ENCODE peak calls at places on chromosomes 11 and 22, in nine cellular contexts. R is ovary; L is heart right ventricle; D is mucosa of descending colon; K is SJCRH30; F is IMR-90; Q is GM23248; H is CD4-positive, CD25-positive, alpha-beta regulatory T cell; M is SK-N-SH. V is an unnamed sample. For H3K9me3, the result is how much of the 10 kb centered on the place peaks cover.

GRCh38 chr11:13216019-13217006 is 61.3 kb upstream of the BMAL1 start:
- DNase-seq in R (no peak), L (no peak), D (peak), K (peak), F (peak), Q (peak), H (no peak), M (no peak), V (peak)

GRCh38 chr11:45580399-45580798 is 85.0 kb downstream of the CHST1 start:
- DNase-seq in R (no peak), L (peak), D (no peak), K (peak), F (peak), Q (peak), H (no peak), M (no peak), V (peak)

GRCh38 chr11:112932593-112932992 is 28.6 kb upstream of the NCAM1 start:
- DNase-seq in R (peak), L (no peak), D (no peak), K (no peak), F (no peak), Q (no peak), H (no peak), M (no peak), V (no peak)

GRCh38 chr11:68014157-68014965 is 4.2 kb downstream of the ALDH3B1 start:
- DNase-seq in R (peak), L (no peak), D (peak), K (no peak), F (peak), Q (peak), H (no peak), M (no peak), V (no peak)

GRCh38 chr11:67281552-67282150 is 7.5 kb upstream of the ANKRD13D start:
- DNase-seq in R (peak), L (no peak), D (peak), K (no peak), F (no peak), Q (no peak), H (no peak), M (no peak), V (no peak)

GRCh38 chr11:66090288-66090687 is 20.2 kb downstream of the PACS1 start:
- DNase-seq in R (no peak), L (no peak), D (no peak), K (no peak), F (no peak), Q (no peak), H (no peak), M (no peak), V (no peak)

GRCh38 chr11:13314676-13315394 is 37.2 kb downstream of the BMAL1 start:
- DNase-seq in R (no peak), L (no peak), D (no peak), K (no peak), F (peak), Q (peak), H (no peak), M (no peak), V (no peak)

GRCh38 chr11:90594658-90595057 is 371.8 kb upstream of the CHORDC1 start:
- DNase-seq in R (no peak), L (peak), D (no peak), K (no peak), F (no peak), Q (no peak), H (no peak), M (peak), V (peak)

GRCh38 chr22:32994921-32995320 is 63.3 kb downstream of the SYN3 start:
- DNase-seq in R (no peak), L (no peak), D (no peak), K (no peak), F (no peak), Q (no peak), H (no peak), M (peak), V (no peak)

DNA sequence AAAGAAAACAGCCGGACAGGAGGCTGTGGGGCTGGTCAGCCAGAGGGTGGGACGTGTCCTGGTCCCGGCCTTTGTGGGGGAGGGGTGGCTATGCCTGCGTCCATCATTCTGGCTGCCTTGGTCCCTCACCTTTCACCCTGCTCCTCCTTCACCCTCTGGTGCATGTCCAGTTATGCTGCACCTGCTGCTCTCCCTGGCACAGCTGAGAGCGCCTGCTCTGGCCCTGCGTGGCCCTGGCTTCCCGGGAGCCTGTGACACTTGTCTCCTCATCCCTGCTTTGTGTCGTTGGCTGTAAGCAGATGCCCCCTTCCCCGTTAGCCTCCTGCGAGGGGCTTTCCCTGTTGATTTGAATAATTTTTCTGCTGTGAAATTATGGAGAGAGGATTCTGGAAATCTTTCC is 16.6 kb downstream of the PHRF1 start:
- DNase-seq in R (no peak), L (no peak), D (no peak), K (no peak), F (no peak), Q (no peak), H (no peak), M (no peak), V (no peak)
- H3K9me3 ChIP-seq in R (under half), L (under half), D (under half), K (under half), F (under half), Q (under half), H (under half), M (under half), V (under half)

DNA sequence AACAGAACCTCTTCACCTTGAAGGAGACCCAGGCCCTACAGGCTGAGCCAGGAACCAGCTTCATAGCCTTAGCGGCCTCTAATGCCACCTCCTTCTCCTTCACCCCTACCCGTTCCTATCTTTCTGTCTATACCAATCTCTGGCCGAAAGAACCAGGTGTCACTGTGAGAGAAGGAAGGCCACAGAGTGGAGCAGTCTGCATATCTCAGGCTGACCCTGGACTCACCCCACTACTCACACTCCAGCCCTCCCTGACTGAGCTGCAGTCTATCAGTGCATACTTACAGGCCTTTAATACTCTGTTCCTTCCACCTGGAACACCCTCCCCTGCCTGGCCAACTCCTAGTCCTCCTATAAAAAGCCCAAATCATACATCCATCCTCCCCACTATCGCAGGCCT is 32.7 kb downstream of the ARAP1 start:
- DNase-seq in R (no peak), L (no peak), D (no peak), K (no peak), F (no peak), Q (no peak), H (no peak), M (no peak), V (no peak)
- H3K4me3 ChIP-seq in R (no peak), L (peak), D (no peak), K (no peak), F (no peak), Q (no peak), H (peak), M (no peak), V (no peak)

GRCh38 chr22:47295982-47296381 is 533.5 kb downstream of the TBC1D22A start:
- DNase-seq in R (no peak), L (no peak), D (no peak), K (no peak), F (no peak), Q (no peak), H (no peak), M (no peak), V (no peak)
- H3K9me3 ChIP-seq in R (under half), L (under half), D (under half), K (under half), F (under half), Q (under half), H (under half), M (under half), V (under half)

DNA sequence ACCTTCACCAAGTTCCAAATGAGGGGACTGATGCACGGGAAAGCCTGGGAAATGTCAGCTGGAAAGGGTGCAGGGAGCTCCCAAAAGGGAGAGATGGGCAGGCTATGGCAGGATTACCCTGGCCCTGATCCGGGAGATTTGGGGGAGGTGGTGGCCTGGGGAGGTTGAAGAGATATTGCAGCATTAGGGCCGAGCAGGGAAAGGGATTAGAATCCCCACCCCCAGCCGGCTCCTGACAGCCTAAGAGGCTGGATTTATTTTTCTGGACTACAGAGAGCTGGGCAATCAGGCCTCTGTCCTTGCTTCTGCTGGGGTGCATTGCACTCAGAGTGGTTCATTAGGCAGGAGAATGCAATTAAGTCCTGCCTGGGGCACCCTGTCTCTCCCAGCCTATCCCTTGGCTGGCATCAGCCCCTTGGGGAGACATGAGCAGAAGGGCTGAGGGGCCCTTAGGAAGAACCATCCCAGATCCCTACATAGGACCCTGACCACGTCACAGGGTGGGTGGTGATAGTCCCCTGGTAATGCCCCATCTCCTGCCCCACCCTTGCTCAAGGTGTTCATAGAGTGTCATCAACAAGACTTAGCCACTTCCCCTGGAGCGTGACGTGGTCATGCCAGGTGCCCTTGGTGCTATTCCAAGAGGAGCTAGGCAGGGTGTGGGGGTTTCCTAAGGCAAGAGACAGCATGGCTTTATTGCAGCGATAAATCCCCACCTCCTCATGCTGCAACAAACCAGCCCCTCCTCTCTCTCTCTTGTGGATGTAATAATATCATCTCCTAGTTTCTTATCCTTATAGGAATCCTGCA is 38.3 kb upstream of the KLHL35 start:
- DNase-seq in R (no peak), L (no peak), D (no peak), K (no peak), F (no peak), Q (no peak), H (no peak), M (peak), V (no peak)
- H3K4me3 ChIP-seq in R (no peak), L (no peak), D (no peak), K (no peak), F (no peak), Q (no peak), H (no peak), M (no peak), V (no peak)

DNA sequence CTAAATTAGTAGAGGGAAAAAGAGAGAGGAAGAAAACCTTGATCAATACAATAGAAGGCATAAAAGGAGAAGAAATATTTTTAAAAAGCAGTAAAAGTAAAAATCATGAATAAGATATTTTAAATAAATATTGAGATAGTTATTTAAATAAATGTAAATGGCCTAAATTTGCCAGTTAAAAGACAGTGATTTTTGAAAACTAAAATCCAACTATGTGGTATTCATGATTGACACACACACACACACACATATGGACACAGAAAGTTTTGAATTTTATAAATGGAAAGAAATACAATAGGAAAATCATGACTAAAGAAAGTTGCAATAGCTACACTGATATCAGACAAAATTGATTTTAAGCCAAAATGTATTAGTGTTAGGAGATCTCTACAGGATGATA is 313.1 kb downstream of the TBC1D22A start:
- DNase-seq in R (no peak), L (no peak), D (no peak), K (no peak), F (no peak), Q (no peak), H (no peak), M (no peak), V (no peak)
- H3K9me3 ChIP-seq in R (under half), L (under half), D (under half), K (under half), F (under half), Q (under half), H (under half), M (under half), V (under half)

GRCh38 chr11:82682003-82682751 is 51.5 kb downstream of the FAM181B start:
- DNase-seq in R (no peak), L (peak), D (no peak), K (peak), F (peak), Q (peak), H (peak), M (peak), V (peak)
- H3K4me3 ChIP-seq in R (no peak), L (no peak), D (no peak), K (no peak), F (no peak), Q (no peak), H (no peak), M (no peak), V (no peak)